ENCODE peak calls at places on chromosomes 1 and 21, in five cellular contexts. W, S, G, P and C are unnamed samples.

GRCh38 chr1:162663589-162664030 is 31.3 kb downstream of the DDR2 start:
- DNase-seq in W (no peak), S (no peak), P (no peak), G (no peak), C (no peak)

GRCh38 chr1:110554871-110555801 is 36.2 kb upstream of the KCNA10 start:
- DNase-seq in P (no peak), W (peak; percentile 60), S (no peak), G (peak; percentile 36), C (peak; percentile 25)

GRCh38 chr1:79322511-79323027 is 316.0 kb upstream of the ADGRL4 start:
- DNase-seq in W (no peak), G (no peak), P (no peak), S (no peak), C (no peak)

GRCh38 chr1:222043444-222044292 is 301.8 kb upstream of the DUSP10 start:
- DNase-seq in G (no peak), W (no peak), S (no peak), P (peak; percentile 79), C (no peak)

GRCh38 chr1:39282537-39283216 is 78.2 kb downstream of the MACF1 start:
- DNase-seq in P (no peak), S (no peak), W (no peak), G (no peak), C (no peak)

GRCh38 chr1:155127105-155127671 is 488 bp upstream of the EFNA1 start:
- DNase-seq in G (peak; percentile 89), P (peak; percentile 92), W (peak; percentile 77), S (no peak), C (no peak)

GRCh38 chr1:55836086-55836485 is 620.9 kb upstream of the USP24 start:
- DNase-seq in W (no peak), G (no peak), S (no peak), P (no peak), C (no peak)

GRCh38 chr1:236063919-236064673 is 794 bp downstream of the NID1 start:
- DNase-seq in W (peak; percentile 49), P (peak; percentile 53), G (peak; percentile 50), S (no peak), C (no peak)

GRCh38 chr21:14482165-14482564 is 64.0 kb downstream of the SAMSN1 start:
- DNase-seq in W (no peak), P (no peak), S (no peak), G (no peak), C (no peak)

GRCh38 chr1:27446491-27447020 is 43.4 kb downstream of the WASF2 start:
- DNase-seq in W (no peak), P (no peak), G (no peak), S (no peak), C (no peak)

GRCh38 chr21:34126269-34126668 is 52.9 kb downstream of the MRPS6 start:
- DNase-seq in G (no peak), W (no peak), P (peak; percentile 81), S (no peak), C (no peak)

GRCh38 chr1:229664133-229664689 is 38.2 kb downstream of the URB2 start:
- DNase-seq in P (peak; percentile 96), S (peak; percentile 80), W (no peak), G (peak; percentile 33), C (no peak)

GRCh38 chr1:215028954-215029353 is 53.6 kb upstream of the KCNK2 start:
- DNase-seq in P (no peak), S (no peak), G (no peak), W (no peak), C (no peak)

GRCh38 chr1:31815752-31816484 is at the start of gene SPOCD1:
- DNase-seq in W (peak; percentile 80), S (peak; percentile 87), P (peak; percentile 58), G (peak; percentile 91), C (peak; percentile 87)

GRCh38 chr1:33007190-33008050 is 29.3 kb downstream of the AK2 start:
- DNase-seq in W (no peak), S (peak; percentile 18), G (peak; percentile 28), P (peak; percentile 93), C (no peak)

GRCh38 chr1:1996207-1996651 is 7.4 kb downstream of the CFAP74 start:
- DNase-seq in P (no peak), S (peak; percentile 51), W (no peak), G (no peak), C (no peak)

GRCh38 chr1:53860967-53861411 is 22.9 kb upstream of the NDC1 start:
- DNase-seq in W (no peak), S (peak; percentile 75), G (peak; percentile 24), P (peak; percentile 30), C (peak; percentile 47)

GRCh38 chr1:37922767-37923550 is 23.9 kb downstream of the INPP5B start:
- DNase-seq in W (no peak), S (peak; percentile 93), P (no peak), G (no peak), C (no peak)

GRCh38 chr1:223765719-223766340 is 53.5 kb downstream of the CAPN2 start:
- DNase-seq in W (no peak), G (no peak), S (no peak), P (no peak), C (no peak)

GRCh38 chr1:37423810-37424209 is 50.6 kb upstream of the ZC3H12A start:
- DNase-seq in S (peak; percentile 42), W (no peak), P (no peak), G (no peak), C (no peak)

GRCh38 chr1:30761312-30762151 is 4.0 kb upstream of the LAPTM5 start:
- DNase-seq in P (no peak), S (no peak), G (no peak), W (no peak), C (no peak)

GRCh38 chr1:11281518-11282331 is 8.7 kb downstream of the UBIAD1 start:
- DNase-seq in W (no peak), G (no peak), P (no peak), S (no peak), C (no peak)

GRCh38 chr21:46189213-46189958 is 5.1 kb upstream of the SPATC1L start:
- DNase-seq in G (no peak), S (no peak), W (no peak), P (peak; percentile 21), C (no peak)

GRCh38 chr1:162145966-162146696 is 76.6 kb downstream of the NOS1AP start:
- DNase-seq in S (no peak), W (no peak), G (no peak), P (no peak), C (no peak)

GRCh38 chr21:25461730-25462129 is 145.6 kb downstream of the MRPL39 start:
- DNase-seq in W (no peak), G (no peak), S (no peak), P (no peak), C (no peak)

GRCh38 chr1:215517441-215517891 is 49.6 kb upstream of the KCTD3 start:
- DNase-seq in P (peak; percentile 56), W (no peak), S (no peak), G (no peak), C (no peak)

GRCh38 chr21:43690346-43690745 is 28.6 kb upstream of the PDXK start:
- DNase-seq in W (no peak), S (no peak), G (no peak), P (no peak), C (no peak)

GRCh38 chr1:12511516-12512468 is 106.2 kb downstream of the DHRS3 start:
- DNase-seq in W (no peak), S (no peak), G (no peak), P (no peak), C (no peak)

GRCh38 chr1:240474133-240474614 is 137.8 kb downstream of the GREM2 start:
- DNase-seq in P (no peak), G (no peak), W (no peak), S (no peak), C (no peak)

GRCh38 chr1:2098839-2099785 is 48.9 kb downstream of the PRKCZ start:
- DNase-seq in S (no peak), P (no peak), W (no peak), G (no peak), C (no peak)

DNA sequence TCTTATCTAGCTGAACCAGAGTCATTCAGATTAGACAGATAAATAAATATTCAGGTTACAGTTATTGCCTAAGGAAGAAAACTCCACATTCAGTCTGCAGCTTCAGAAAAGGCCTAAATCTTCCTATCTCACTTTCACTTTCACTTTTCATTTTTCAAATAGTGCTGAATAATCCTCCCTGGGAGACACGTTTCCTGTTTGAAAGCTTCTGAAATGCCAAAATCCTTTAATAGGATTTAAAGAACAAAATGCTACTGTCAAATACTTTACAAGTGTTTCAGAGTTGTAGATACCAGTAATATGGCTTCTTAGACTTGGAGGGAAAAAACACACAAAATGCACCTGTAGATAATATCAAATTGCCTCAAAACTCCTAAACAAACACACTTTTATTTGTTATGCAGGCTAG is 3.9 kb downstream of the PSMB2 start:
- DNase-seq in P (no peak), G (no peak), W (no peak), S (peak; percentile 45), C (no peak)
- H3K4me3 ChIP-seq in P (peak overlapping the region; percentile 35), G (peak overlapping the region; percentile 39), W (no peak overlapping the region), S (peak overlapping the region; percentile 66), C (no peak overlapping the region)

GRCh38 chr1:5329068-5329739 is 663.0 kb downstream of the NPHP4 start:
- DNase-seq in P (no peak), G (no peak), S (peak; percentile 57), W (no peak), C (no peak)

GRCh38 chr1:5338466-5338865 is 653.8 kb downstream of the NPHP4 start:
- DNase-seq in S (no peak), P (no peak), G (no peak), W (no peak), C (no peak)

GRCh38 chr1:5331101-5331500 is 661.1 kb downstream of the NPHP4 start:
- DNase-seq in S (no peak), P (no peak), G (no peak), W (no peak), C (no peak)

GRCh38 chr1:5333326-5333725 is 658.9 kb downstream of the NPHP4 start:
- DNase-seq in P (no peak), S (no peak), G (no peak), W (no peak), C (no peak)
- H3K9me3 ChIP-seq in P (peaks cover 27% of the 10 kb centered on the region), S (peaks cover 7% of the 10 kb centered on the region), G (no peaks in the 10 kb centered on the region), W (no peaks in the 10 kb centered on the region), C (peaks cover 13% of the 10 kb centered on the region)

DNA sequence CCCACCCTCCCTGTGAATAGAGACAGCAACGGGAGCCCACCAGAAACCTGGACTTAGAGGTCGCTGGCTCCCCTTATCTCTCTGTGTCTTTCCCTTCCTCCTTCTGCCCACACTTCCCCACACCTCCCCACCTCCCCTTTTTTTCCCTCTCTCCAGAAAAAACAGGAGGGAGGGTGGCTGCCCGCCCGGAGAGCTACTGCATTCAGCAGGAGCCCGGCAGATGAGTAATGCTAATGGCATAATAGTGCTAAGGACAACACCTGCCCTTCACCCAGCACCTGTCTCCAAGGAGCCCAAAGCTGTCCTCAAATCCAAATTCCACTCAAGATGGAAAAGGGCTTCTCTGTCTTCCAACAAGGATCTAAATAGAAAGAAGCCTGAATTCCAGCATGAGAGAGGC is 11.4 kb upstream of the PRELP start:
- DNase-seq in W (no peak), P (no peak), S (no peak), G (no peak), C (no peak)
- H3K27ac ChIP-seq in W (no peak overlapping the region), P (no peak overlapping the region), S (no peak overlapping the region), G (peak overlapping the region; percentile 82), C (no peak overlapping the region)

GRCh38 chr1:220966874-220967631 is 87.8 kb downstream of the HLX start:
- DNase-seq in W (no peak), S (no peak), P (no peak), G (no peak), C (no peak)

GRCh38 chr1:220958234-220958633 is 79.0 kb downstream of the HLX start:
- DNase-seq in W (no peak), G (no peak), S (no peak), P (no peak), C (no peak)

GRCh38 chr1:220956861-220957605 is 77.8 kb downstream of the HLX start:
- DNase-seq in G (no peak), S (no peak), P (peak; percentile 88), W (no peak), C (no peak)

GRCh38 chr1:220966473-220966872 is 87.2 kb downstream of the HLX start:
- DNase-seq in P (no peak), G (no peak), W (no peak), S (no peak), C (no peak)

GRCh38 chr1:220962031-220962751 is 82.9 kb downstream of the HLX start:
- DNase-seq in W (no peak), G (no peak), S (no peak), P (peak; percentile 88), C (no peak)
- H3K4me3 ChIP-seq in W (no peak overlapping the region), G (no peak overlapping the region), S (no peak overlapping the region), P (no peak overlapping the region), C (no peak overlapping the region)